ENCODE peak calls at places on chromosomes 3 and 15, in ten cellular contexts. O is stomach; K is stromal cell of bone marrow; Y is ascending aorta; H is activated CD4-positive, alpha-beta T cell treated with anti-CD3 and anti-CD28 coated beads, Interleukin-2, amount 50 U/mL, for 48 hours; L is ovary; D is endodermal cell; R is DMS79 treated with DMSO at 0.1 percent for 48 hours; N is activated naive CD4-positive, alpha-beta T cell; A is Kasumi-1. U is an unnamed sample.

GRCh38 chr3:26757978-26758377 is 135.4 kb downstream of the LRRC3B start:
- DNase-seq in O (no peak), K (no peak), Y (no peak), H (no peak), L (no peak), D (no peak), R (no peak), N (no peak), A (no peak), U (no peak)

GRCh38 chr15:48914717-48915116 is 36.8 kb downstream of the EID1 start:
- DNase-seq in O (no peak), K (no peak), Y (no peak), H (no peak), L (no peak), D (no peak), R (no peak), N (no peak), A (peak), U (no peak)

GRCh38 chr3:125647318-125648014 is 52.2 kb upstream of the OSBPL11 start:
- DNase-seq in O (peak), K (no peak), Y (no peak), H (no peak), L (no peak), D (peak), R (peak), N (no peak), A (no peak), U (no peak)

GRCh38 chr15:50808728-50809127 is 43.2 kb upstream of the SPPL2A start:
- DNase-seq in O (no peak), K (no peak), Y (no peak), H (no peak), L (no peak), D (no peak), R (no peak), N (no peak), A (no peak), U (no peak)

GRCh38 chr3:150000631-150001030 is 29.9 kb upstream of the PFN2 start:
- DNase-seq in O (no peak), K (no peak), Y (no peak), H (no peak), L (no peak), D (no peak), R (no peak), N (no peak), A (no peak), U (no peak)

GRCh38 chr3:195802261-195802701 is 9.4 kb downstream of the MUC4 start:
- DNase-seq in O (no peak), K (no peak), Y (no peak), H (peak), L (no peak), D (peak), R (no peak), N (peak), A (no peak), U (no peak)

GRCh38 chr3:23740517-23741402 is 65.0 kb upstream of the UBE2E1 start:
- DNase-seq in O (peak), K (no peak), Y (no peak), H (peak), L (no peak), D (no peak), R (no peak), N (no peak), A (no peak), U (no peak)

GRCh38 chr3:52866427-52866826 is 30.9 kb downstream of the STIMATE start:
- DNase-seq in O (no peak), K (no peak), Y (no peak), H (no peak), L (no peak), D (no peak), R (no peak), N (no peak), A (no peak), U (no peak)

GRCh38 chr3:112767177-112767576 is 79.5 kb downstream of the CD200R1L start:
- DNase-seq in O (no peak), K (no peak), Y (no peak), H (no peak), L (no peak), D (no peak), R (no peak), N (no peak), A (no peak), U (no peak)

GRCh38 chr3:37338500-37338899 is 164.1 kb upstream of the LRRFIP2 start:
- DNase-seq in O (no peak), K (no peak), Y (no peak), H (no peak), L (no peak), D (no peak), R (no peak), N (no peak), A (no peak), U (no peak)

GRCh38 chr3:113698891-113699465 is 2.5 kb upstream of the USF3 start:
- DNase-seq in O (no peak), K (no peak), Y (no peak), H (peak), L (peak), D (peak), R (peak), N (no peak), A (no peak), U (no peak)

GRCh38 chr3:36678216-36679013 is 85.9 kb downstream of the DCLK3 start:
- DNase-seq in O (no peak), K (no peak), Y (no peak), H (no peak), L (no peak), D (no peak), R (no peak), N (no peak), A (no peak), U (no peak)

GRCh38 chr3:97720417-97720816 is 44.1 kb upstream of the ARL6 start:
- DNase-seq in O (no peak), K (no peak), Y (no peak), H (no peak), L (no peak), D (no peak), R (peak), N (no peak), A (no peak), U (no peak)

GRCh38 chr3:178971614-178972013 is 100.0 kb downstream of the ZMAT3 start:
- DNase-seq in O (no peak), K (no peak), Y (no peak), H (no peak), L (no peak), D (no peak), R (no peak), N (no peak), A (no peak), U (no peak)

GRCh38 chr15:77993374-77993911 is 84.1 kb downstream of the TBC1D2B start:
- DNase-seq in O (no peak), K (no peak), Y (no peak), H (no peak), L (no peak), D (no peak), R (no peak), N (no peak), A (no peak), U (no peak)

GRCh38 chr15:96296264-96296663 is 34.2 kb upstream of the NR2F2 start:
- DNase-seq in O (no peak), K (no peak), Y (no peak), H (no peak), L (no peak), D (no peak), R (no peak), N (no peak), A (no peak), U (no peak)

GRCh38 chr3:142243134-142243533 is 17.7 kb upstream of the GK5 start:
- DNase-seq in O (no peak), K (no peak), Y (no peak), H (no peak), L (no peak), D (no peak), R (no peak), N (no peak), A (no peak), U (no peak)

GRCh38 chr3:47421741-47422649 is 41.2 kb downstream of the PTPN23 start:
- DNase-seq in O (peak), K (no peak), Y (no peak), H (no peak), L (peak), D (peak), R (peak), N (no peak), A (no peak), U (peak)

GRCh38 chr15:91408476-91409076 is 308.5 kb downstream of the SV2B start:
- DNase-seq in O (no peak), K (no peak), Y (no peak), H (no peak), L (no peak), D (no peak), R (no peak), N (no peak), A (no peak), U (peak)

U was measured in left ventricle myocardium inferior.